ENCODE peak calls at places on chromosomes 1 and 21, in nine cellular contexts. One of them, this sample, is unnamed.

GRCh38 chr1:201655910-201656669 is 117.2 kb downstream of the NAV1 start:
- DNase-seq in lower leg skin: no peak
- DNase-seq in epithelial cell of esophagus: no peak
- DNase-seq in fibroblast of pulmonary artery: no peak
- DNase-seq in tibial nerve: no peak
- DNase-seq in NT2/D1: no peak
- DNase-seq in trophoblast cell: no peak
- DNase-seq in effector memory CD4-positive, alpha-beta T cell: no peak
- DNase-seq in right lobe of liver: no peak
- DNase-seq in this sample: no peak

GRCh38 chr1:193552274-193552673 is 365.9 kb upstream of the B3GALT2 start:
- DNase-seq in lower leg skin: no peak
- DNase-seq in epithelial cell of esophagus: no peak
- DNase-seq in fibroblast of pulmonary artery: no peak
- DNase-seq in tibial nerve: no peak
- DNase-seq in NT2/D1: no peak
- DNase-seq in trophoblast cell: no peak
- DNase-seq in effector memory CD4-positive, alpha-beta T cell: no peak
- DNase-seq in right lobe of liver: no peak
- DNase-seq in this sample: no peak

GRCh38 chr21:42213082-42213774 is 5.7 kb upstream of the ABCG1 start:
- DNase-seq in lower leg skin: peak
- DNase-seq in epithelial cell of esophagus: no peak
- DNase-seq in fibroblast of pulmonary artery: no peak
- DNase-seq in tibial nerve: no peak
- DNase-seq in NT2/D1: no peak
- DNase-seq in trophoblast cell: no peak
- DNase-seq in effector memory CD4-positive, alpha-beta T cell: no peak
- DNase-seq in right lobe of liver: no peak
- DNase-seq in this sample: no peak

GRCh38 chr1:203129501-203130231 is 2.1 kb downstream of the ADORA1 start:
- DNase-seq in lower leg skin: peak
- DNase-seq in epithelial cell of esophagus: no peak
- DNase-seq in fibroblast of pulmonary artery: no peak
- DNase-seq in tibial nerve: no peak
- DNase-seq in NT2/D1: no peak
- DNase-seq in trophoblast cell: peak
- DNase-seq in effector memory CD4-positive, alpha-beta T cell: no peak
- DNase-seq in right lobe of liver: no peak
- DNase-seq in this sample: peak

GRCh38 chr21:31573217-31573616 is 86.3 kb upstream of the SOD1 start:
- DNase-seq in lower leg skin: no peak
- DNase-seq in epithelial cell of esophagus: no peak
- DNase-seq in fibroblast of pulmonary artery: no peak
- DNase-seq in tibial nerve: no peak
- DNase-seq in NT2/D1: no peak
- DNase-seq in trophoblast cell: no peak
- DNase-seq in effector memory CD4-positive, alpha-beta T cell: no peak
- DNase-seq in right lobe of liver: no peak
- DNase-seq in this sample: no peak

GRCh38 chr1:242784807-242785206 is 260.3 kb upstream of the PLD5 start:
- DNase-seq in lower leg skin: no peak
- DNase-seq in epithelial cell of esophagus: no peak
- DNase-seq in fibroblast of pulmonary artery: no peak
- DNase-seq in tibial nerve: no peak
- DNase-seq in NT2/D1: no peak
- DNase-seq in trophoblast cell: no peak
- DNase-seq in effector memory CD4-positive, alpha-beta T cell: no peak
- DNase-seq in right lobe of liver: no peak
- DNase-seq in this sample: no peak

GRCh38 chr21:14353712-14354111 is 29.2 kb downstream of the HSPA13 start:
- DNase-seq in lower leg skin: no peak
- DNase-seq in epithelial cell of esophagus: peak
- DNase-seq in fibroblast of pulmonary artery: no peak
- DNase-seq in tibial nerve: no peak
- DNase-seq in NT2/D1: no peak
- DNase-seq in trophoblast cell: no peak
- DNase-seq in effector memory CD4-positive, alpha-beta T cell: no peak
- DNase-seq in right lobe of liver: no peak
- DNase-seq in this sample: no peak

GRCh38 chr1:237470712-237471310 is 419.9 kb downstream of the ZP4 start:
- DNase-seq in lower leg skin: no peak
- DNase-seq in epithelial cell of esophagus: peak
- DNase-seq in fibroblast of pulmonary artery: no peak
- DNase-seq in tibial nerve: no peak
- DNase-seq in NT2/D1: peak
- DNase-seq in trophoblast cell: no peak
- DNase-seq in effector memory CD4-positive, alpha-beta T cell: no peak
- DNase-seq in right lobe of liver: no peak
- DNase-seq in this sample: no peak

GRCh38 chr1:199272690-199273089 is 633.9 kb downstream of the PTPRC start:
- DNase-seq in lower leg skin: no peak
- DNase-seq in epithelial cell of esophagus: peak
- DNase-seq in fibroblast of pulmonary artery: peak
- DNase-seq in tibial nerve: no peak
- DNase-seq in NT2/D1: no peak
- DNase-seq in trophoblast cell: peak
- DNase-seq in effector memory CD4-positive, alpha-beta T cell: no peak
- DNase-seq in right lobe of liver: peak
- DNase-seq in this sample: peak

GRCh38 chr1:204692852-204693356 is 7.4 kb upstream of the LRRN2 start:
- DNase-seq in lower leg skin: no peak
- DNase-seq in epithelial cell of esophagus: no peak
- DNase-seq in fibroblast of pulmonary artery: no peak
- DNase-seq in tibial nerve: no peak
- DNase-seq in NT2/D1: no peak
- DNase-seq in trophoblast cell: no peak
- DNase-seq in effector memory CD4-positive, alpha-beta T cell: no peak
- DNase-seq in right lobe of liver: no peak
- DNase-seq in this sample: no peak

GRCh38 chr1:204696606-204697005 is 11.1 kb upstream of the LRRN2 start:
- DNase-seq in lower leg skin: no peak
- DNase-seq in epithelial cell of esophagus: no peak
- DNase-seq in fibroblast of pulmonary artery: no peak
- DNase-seq in tibial nerve: no peak
- DNase-seq in NT2/D1: no peak
- DNase-seq in trophoblast cell: no peak
- DNase-seq in effector memory CD4-positive, alpha-beta T cell: no peak
- DNase-seq in right lobe of liver: no peak
- DNase-seq in this sample: no peak

GRCh38 chr1:204692320-204692851 is 6.8 kb upstream of the LRRN2 start:
- DNase-seq in lower leg skin: no peak
- DNase-seq in epithelial cell of esophagus: no peak
- DNase-seq in fibroblast of pulmonary artery: no peak
- DNase-seq in tibial nerve: no peak
- DNase-seq in NT2/D1: no peak
- DNase-seq in trophoblast cell: no peak
- DNase-seq in effector memory CD4-positive, alpha-beta T cell: no peak
- DNase-seq in right lobe of liver: no peak
- DNase-seq in this sample: no peak

GRCh38 chr1:204695692-204696091 is 10.2 kb upstream of the LRRN2 start:
- DNase-seq in lower leg skin: no peak
- DNase-seq in epithelial cell of esophagus: no peak
- DNase-seq in fibroblast of pulmonary artery: no peak
- DNase-seq in tibial nerve: no peak
- DNase-seq in NT2/D1: no peak
- DNase-seq in trophoblast cell: no peak
- DNase-seq in effector memory CD4-positive, alpha-beta T cell: no peak
- DNase-seq in right lobe of liver: no peak
- DNase-seq in this sample: no peak

DNA sequence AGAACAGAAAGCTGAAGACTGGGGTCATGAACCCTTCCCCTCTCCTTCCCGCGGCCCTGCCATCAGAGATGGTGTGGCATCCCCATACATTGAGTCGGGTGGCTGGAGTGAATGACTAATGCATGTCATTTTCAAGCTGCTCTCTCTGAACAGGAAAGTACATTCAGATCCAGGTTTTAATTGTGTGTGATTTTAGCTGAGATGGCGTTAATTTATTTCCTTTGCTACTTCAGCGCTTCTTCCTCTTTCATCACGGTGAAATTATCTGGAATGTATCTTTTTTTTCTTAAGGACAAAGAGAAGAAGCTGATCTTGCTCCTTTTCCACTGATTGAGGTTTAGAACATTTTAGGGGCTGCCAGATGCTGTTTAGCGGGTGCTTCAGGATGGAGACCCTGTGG is 8.6 kb upstream of the LRRN2 start:
- DNase-seq in lower leg skin: no peak
- DNase-seq in epithelial cell of esophagus: no peak
- DNase-seq in fibroblast of pulmonary artery: no peak
- DNase-seq in tibial nerve: no peak
- DNase-seq in NT2/D1: no peak
- DNase-seq in trophoblast cell: no peak
- DNase-seq in effector memory CD4-positive, alpha-beta T cell: no peak
- DNase-seq in right lobe of liver: no peak
- DNase-seq in this sample: no peak
- H3K4me3 ChIP-seq in lower leg skin: no peak
- H3K4me3 ChIP-seq in epithelial cell of esophagus: no peak
- H3K4me3 ChIP-seq in fibroblast of pulmonary artery: no peak
- H3K4me3 ChIP-seq in tibial nerve: no peak
- H3K4me3 ChIP-seq in NT2/D1: no peak
- H3K4me3 ChIP-seq in trophoblast cell: no peak
- H3K4me3 ChIP-seq in effector memory CD4-positive, alpha-beta T cell: no peak
- H3K4me3 ChIP-seq in right lobe of liver: no peak
- H3K4me3 ChIP-seq in this sample: no peak

DNA sequence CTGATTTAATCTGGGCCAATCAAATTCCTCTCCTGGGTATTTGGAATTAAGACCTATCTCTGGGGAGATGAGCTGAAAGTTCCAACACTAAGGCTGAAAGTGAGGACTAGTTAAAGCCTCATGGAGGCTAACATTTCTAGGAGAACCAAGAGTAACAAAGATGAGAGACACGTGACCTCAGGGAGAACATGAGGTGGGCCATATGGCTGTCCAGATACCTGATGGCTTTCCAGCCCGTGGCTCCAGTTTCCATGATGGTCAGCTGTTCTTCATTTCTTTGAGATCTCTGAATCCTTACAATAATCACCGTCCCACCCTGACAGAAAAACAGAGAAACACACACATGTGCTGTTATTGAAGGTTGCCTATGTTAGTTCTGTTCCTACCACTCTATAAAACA is 66.1 kb downstream of the LEPR start:
- DNase-seq in lower leg skin: no peak
- DNase-seq in epithelial cell of esophagus: no peak
- DNase-seq in fibroblast of pulmonary artery: no peak
- DNase-seq in tibial nerve: no peak
- DNase-seq in NT2/D1: no peak
- DNase-seq in trophoblast cell: no peak
- DNase-seq in effector memory CD4-positive, alpha-beta T cell: no peak
- DNase-seq in right lobe of liver: no peak
- DNase-seq in this sample: no peak
- H3K4me3 ChIP-seq in lower leg skin: no peak
- H3K4me3 ChIP-seq in epithelial cell of esophagus: no peak
- H3K4me3 ChIP-seq in fibroblast of pulmonary artery: no peak
- H3K4me3 ChIP-seq in tibial nerve: no peak
- H3K4me3 ChIP-seq in NT2/D1: no peak
- H3K4me3 ChIP-seq in trophoblast cell: no peak
- H3K4me3 ChIP-seq in effector memory CD4-positive, alpha-beta T cell: no peak
- H3K4me3 ChIP-seq in right lobe of liver: no peak
- H3K4me3 ChIP-seq in this sample: no peak

DNA sequence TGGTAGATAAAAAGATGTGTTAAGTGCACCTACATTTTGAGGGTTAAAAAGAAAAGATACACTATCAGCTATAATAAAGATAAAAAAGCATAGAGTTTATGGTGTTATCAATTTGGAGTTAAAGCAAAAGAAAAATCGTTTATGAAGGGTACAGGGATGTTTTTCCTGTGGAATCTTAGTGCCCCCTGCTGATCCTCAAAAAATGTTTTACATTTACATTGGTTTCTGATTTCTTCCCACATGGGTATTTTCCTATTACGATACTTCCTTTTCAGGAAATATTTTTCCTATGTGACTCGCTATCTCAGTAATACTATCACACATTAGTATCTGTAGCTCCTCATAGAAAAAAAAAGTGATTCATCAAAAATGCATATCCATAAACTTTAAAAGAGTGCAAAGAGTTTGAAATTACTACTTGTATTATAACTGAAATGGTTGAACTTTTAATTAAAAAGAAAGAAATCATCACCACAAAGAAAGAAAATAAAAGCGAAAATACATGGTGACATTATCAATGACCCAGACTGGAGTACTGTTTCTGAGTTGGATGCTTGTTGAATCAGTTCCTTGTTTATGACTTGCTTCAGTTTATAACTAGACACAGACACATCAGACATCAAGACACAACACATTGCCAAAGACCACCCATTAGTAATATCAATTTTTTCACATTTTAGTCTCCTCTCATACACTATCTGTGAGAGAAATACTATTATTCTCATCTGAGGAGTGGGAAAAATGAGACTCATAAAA is 293.2 kb downstream of the MRPL39 start:
- DNase-seq in lower leg skin: no peak
- DNase-seq in epithelial cell of esophagus: peak
- DNase-seq in fibroblast of pulmonary artery: peak
- DNase-seq in tibial nerve: no peak
- DNase-seq in NT2/D1: no peak
- DNase-seq in trophoblast cell: no peak
- DNase-seq in effector memory CD4-positive, alpha-beta T cell: no peak
- DNase-seq in right lobe of liver: no peak
- DNase-seq in this sample: no peak
- H3K4me3 ChIP-seq in lower leg skin: no peak
- H3K4me3 ChIP-seq in epithelial cell of esophagus: no peak
- H3K4me3 ChIP-seq in fibroblast of pulmonary artery: no peak
- H3K4me3 ChIP-seq in tibial nerve: no peak
- H3K4me3 ChIP-seq in NT2/D1: no peak
- H3K4me3 ChIP-seq in trophoblast cell: no peak
- H3K4me3 ChIP-seq in effector memory CD4-positive, alpha-beta T cell: no peak
- H3K4me3 ChIP-seq in right lobe of liver: no peak
- H3K4me3 ChIP-seq in this sample: no peak

GRCh38 chr1:44405041-44405803 is at the start of gene RNF220:
- DNase-seq in lower leg skin: no peak
- DNase-seq in epithelial cell of esophagus: peak
- DNase-seq in fibroblast of pulmonary artery: peak
- DNase-seq in tibial nerve: no peak
- DNase-seq in NT2/D1: no peak
- DNase-seq in trophoblast cell: peak
- DNase-seq in effector memory CD4-positive, alpha-beta T cell: no peak
- DNase-seq in right lobe of liver: peak
- DNase-seq in this sample: peak
- H3K4me3 ChIP-seq in lower leg skin: peak
- H3K4me3 ChIP-seq in epithelial cell of esophagus: peak
- H3K4me3 ChIP-seq in fibroblast of pulmonary artery: peak
- H3K4me3 ChIP-seq in tibial nerve: peak
- H3K4me3 ChIP-seq in NT2/D1: peak
- H3K4me3 ChIP-seq in trophoblast cell: peak
- H3K4me3 ChIP-seq in effector memory CD4-positive, alpha-beta T cell: peak
- H3K4me3 ChIP-seq in right lobe of liver: peak
- H3K4me3 ChIP-seq in this sample: peak

This sample was measured in SJSA1.